ENCODE peak calls at places on chromosomes 11 and 22, in seven cellular contexts. One of them, this sample, is unnamed.

GRCh38 chr11:66491315-66491935 is 11.2 kb downstream of the DPP3 start:
- ATAC-seq in HCT116: peak
- ATAC-seq in GM12878: peak
- ATAC-seq in upper lobe of left lung: no peak
- ATAC-seq in K562: peak
- ATAC-seq in HepG2: peak
- ATAC-seq in Panc1: peak
- ATAC-seq in this sample: no peak

GRCh38 chr11:70846781-70847400 is 405.5 kb downstream of the SHANK2 start:
- ATAC-seq in Panc1: no peak
- ATAC-seq in HepG2: no peak
- ATAC-seq in K562: no peak
- ATAC-seq in HCT116: no peak
- ATAC-seq in upper lobe of left lung: no peak
- ATAC-seq in GM12878: no peak
- ATAC-seq in this sample: no peak

GRCh38 chr11:1531418-1531817 is 40.7 kb downstream of the DUSP8 start:
- ATAC-seq in GM12878: no peak
- ATAC-seq in K562: no peak
- ATAC-seq in HepG2: no peak
- ATAC-seq in upper lobe of left lung: no peak
- ATAC-seq in HCT116: no peak
- ATAC-seq in Panc1: no peak
- ATAC-seq in this sample: no peak

GRCh38 chr11:70568504-70569172 is 170.3 kb downstream of the CTTN start:
- ATAC-seq in Panc1: peak
- ATAC-seq in GM12878: no peak
- ATAC-seq in upper lobe of left lung: peak
- ATAC-seq in K562: peak
- ATAC-seq in HCT116: peak
- ATAC-seq in HepG2: no peak
- ATAC-seq in this sample: peak

GRCh38 chr22:40065981-40066380 is 71.2 kb downstream of the FAM83F start:
- ATAC-seq in K562: no peak
- ATAC-seq in Panc1: no peak
- ATAC-seq in GM12878: no peak
- ATAC-seq in HepG2: no peak
- ATAC-seq in HCT116: no peak
- ATAC-seq in upper lobe of left lung: no peak
- ATAC-seq in this sample: no peak

GRCh38 chr22:44667829-44668189 is 34.2 kb upstream of the PRR5 start:
- ATAC-seq in upper lobe of left lung: no peak
- ATAC-seq in HepG2: peak
- ATAC-seq in K562: no peak
- ATAC-seq in HCT116: no peak
- ATAC-seq in GM12878: peak
- ATAC-seq in Panc1: no peak
- ATAC-seq in this sample: no peak

GRCh38 chr11:1922411-1923113 is 3.1 kb downstream of the TNNT3 start:
- ATAC-seq in HCT116: no peak
- ATAC-seq in HepG2: no peak
- ATAC-seq in GM12878: no peak
- ATAC-seq in K562: no peak
- ATAC-seq in upper lobe of left lung: peak
- ATAC-seq in Panc1: no peak
- ATAC-seq in this sample: no peak

GRCh38 chr11:95692526-95693270 is 96.9 kb downstream of the FAM76B start:
- ATAC-seq in HCT116: no peak
- ATAC-seq in GM12878: no peak
- ATAC-seq in Panc1: no peak
- ATAC-seq in upper lobe of left lung: no peak
- ATAC-seq in HepG2: no peak
- ATAC-seq in K562: no peak
- ATAC-seq in this sample: no peak

GRCh38 chr11:73143126-73143838 is 1.2 kb upstream of the FCHSD2 start:
- ATAC-seq in upper lobe of left lung: no peak
- ATAC-seq in Panc1: no peak
- ATAC-seq in GM12878: peak
- ATAC-seq in K562: peak
- ATAC-seq in HepG2: peak
- ATAC-seq in HCT116: no peak
- ATAC-seq in this sample: no peak

GRCh38 chr11:27718346-27718852 is 18.1 kb upstream of the BDNF start:
- ATAC-seq in K562: no peak
- ATAC-seq in HCT116: peak
- ATAC-seq in HepG2: peak
- ATAC-seq in Panc1: peak
- ATAC-seq in upper lobe of left lung: peak
- ATAC-seq in GM12878: peak
- ATAC-seq in this sample: peak

GRCh38 chr22:44026066-44026629 is 2.0 kb downstream of the PARVB start:
- ATAC-seq in K562: no peak
- ATAC-seq in Panc1: peak
- ATAC-seq in upper lobe of left lung: no peak
- ATAC-seq in HCT116: no peak
- ATAC-seq in HepG2: no peak
- ATAC-seq in GM12878: peak
- ATAC-seq in this sample: peak

GRCh38 chr11:34840736-34841386 is 75.3 kb downstream of the APIP start:
- ATAC-seq in GM12878: peak
- ATAC-seq in HCT116: peak
- ATAC-seq in HepG2: peak
- ATAC-seq in K562: peak
- ATAC-seq in upper lobe of left lung: peak
- ATAC-seq in Panc1: peak
- ATAC-seq in this sample: no peak

GRCh38 chr22:26033586-26033985 is 135.7 kb upstream of the SEZ6L start:
- ATAC-seq in K562: no peak
- ATAC-seq in upper lobe of left lung: no peak
- ATAC-seq in Panc1: no peak
- ATAC-seq in GM12878: no peak
- ATAC-seq in HepG2: no peak
- ATAC-seq in HCT116: no peak
- ATAC-seq in this sample: no peak

GRCh38 chr22:28379075-28379806 is 300.4 kb downstream of the TTC28 start:
- ATAC-seq in Panc1: no peak
- ATAC-seq in HCT116: no peak
- ATAC-seq in GM12878: no peak
- ATAC-seq in K562: no peak
- ATAC-seq in HepG2: no peak
- ATAC-seq in upper lobe of left lung: no peak
- ATAC-seq in this sample: no peak

GRCh38 chr11:73660497-73661034 is 14.2 kb downstream of the PLEKHB1 start:
- ATAC-seq in GM12878: peak
- ATAC-seq in upper lobe of left lung: no peak
- ATAC-seq in K562: peak
- ATAC-seq in Panc1: peak
- ATAC-seq in HepG2: peak
- ATAC-seq in HCT116: peak
- ATAC-seq in this sample: no peak

GRCh38 chr11:92387882-92388281 is 163.3 kb downstream of the FAT3 start:
- ATAC-seq in HCT116: no peak
- ATAC-seq in K562: no peak
- ATAC-seq in upper lobe of left lung: no peak
- ATAC-seq in HepG2: no peak
- ATAC-seq in Panc1: no peak
- ATAC-seq in GM12878: no peak
- ATAC-seq in this sample: no peak

GRCh38 chr22:42078469-42079318 is 806 bp upstream of the SMDT1 start:
- ATAC-seq in HCT116: peak
- ATAC-seq in Panc1: peak
- ATAC-seq in K562: peak
- ATAC-seq in HepG2: peak
- ATAC-seq in GM12878: peak
- ATAC-seq in upper lobe of left lung: peak
- ATAC-seq in this sample: peak

GRCh38 chr11:116733959-116734517 is 38.7 kb downstream of the BUD13 start:
- ATAC-seq in K562: no peak
- ATAC-seq in Panc1: no peak
- ATAC-seq in GM12878: peak
- ATAC-seq in HepG2: no peak
- ATAC-seq in HCT116: no peak
- ATAC-seq in upper lobe of left lung: no peak
- ATAC-seq in this sample: no peak

GRCh38 chr22:40322061-40322460 is 24.2 kb upstream of the ADSL start:
- ATAC-seq in HepG2: no peak
- ATAC-seq in K562: peak
- ATAC-seq in Panc1: no peak
- ATAC-seq in HCT116: no peak
- ATAC-seq in upper lobe of left lung: no peak
- ATAC-seq in GM12878: no peak
- ATAC-seq in this sample: no peak

GRCh38 chr11:69348414-69349235 is 54.7 kb downstream of the MYEOV start:
- ATAC-seq in K562: no peak
- ATAC-seq in GM12878: no peak
- ATAC-seq in HCT116: no peak
- ATAC-seq in upper lobe of left lung: no peak
- ATAC-seq in Panc1: no peak
- ATAC-seq in HepG2: no peak
- ATAC-seq in this sample: no peak

GRCh38 chr11:34501962-34502361 is 11.6 kb downstream of the ELF5 start:
- ATAC-seq in upper lobe of left lung: peak
- ATAC-seq in GM12878: no peak
- ATAC-seq in HepG2: no peak
- ATAC-seq in K562: no peak
- ATAC-seq in Panc1: no peak
- ATAC-seq in HCT116: peak
- ATAC-seq in this sample: no peak

GRCh38 chr11:75408852-75409219 is 9.5 kb downstream of the RPS3 start:
- ATAC-seq in upper lobe of left lung: no peak
- ATAC-seq in GM12878: no peak
- ATAC-seq in HCT116: peak
- ATAC-seq in HepG2: no peak
- ATAC-seq in Panc1: peak
- ATAC-seq in K562: no peak
- ATAC-seq in this sample: no peak

GRCh38 chr22:23222875-23223565 is 42.7 kb downstream of the BCR start:
- ATAC-seq in HCT116: no peak
- ATAC-seq in upper lobe of left lung: no peak
- ATAC-seq in GM12878: no peak
- ATAC-seq in K562: no peak
- ATAC-seq in Panc1: no peak
- ATAC-seq in HepG2: no peak
- ATAC-seq in this sample: no peak

GRCh38 chr11:90246468-90246867 is 23.6 kb upstream of the CHORDC1 start:
- ATAC-seq in HepG2: no peak
- ATAC-seq in Panc1: no peak
- ATAC-seq in GM12878: no peak
- ATAC-seq in HCT116: no peak
- ATAC-seq in upper lobe of left lung: no peak
- ATAC-seq in K562: no peak
- ATAC-seq in this sample: no peak

GRCh38 chr11:90241414-90241813 is 18.6 kb upstream of the CHORDC1 start:
- ATAC-seq in HCT116: no peak
- ATAC-seq in HepG2: peak
- ATAC-seq in K562: peak
- ATAC-seq in Panc1: no peak
- ATAC-seq in upper lobe of left lung: no peak
- ATAC-seq in GM12878: no peak
- ATAC-seq in this sample: no peak

GRCh38 chr11:90242894-90243416 is 20.1 kb upstream of the CHORDC1 start:
- ATAC-seq in Panc1: no peak
- ATAC-seq in HepG2: no peak
- ATAC-seq in GM12878: no peak
- ATAC-seq in K562: peak
- ATAC-seq in HCT116: no peak
- ATAC-seq in upper lobe of left lung: no peak
- ATAC-seq in this sample: no peak

GRCh38 chr11:90243534-90243933 is 20.7 kb upstream of the CHORDC1 start:
- ATAC-seq in HepG2: no peak
- ATAC-seq in K562: peak
- ATAC-seq in upper lobe of left lung: no peak
- ATAC-seq in GM12878: no peak
- ATAC-seq in Panc1: no peak
- ATAC-seq in HCT116: no peak
- ATAC-seq in this sample: no peak
- H3K4me3 ChIP-seq in HepG2: no peak
- H3K4me3 ChIP-seq in K562: no peak
- H3K4me3 ChIP-seq in upper lobe of left lung: no peak
- H3K4me3 ChIP-seq in GM12878: no peak
- H3K4me3 ChIP-seq in Panc1: no peak
- H3K4me3 ChIP-seq in HCT116: no peak
- H3K4me3 ChIP-seq in this sample: no peak

GRCh38 chr11:62014158-62014476 is 46.7 kb upstream of the FTH1 start:
- ATAC-seq in K562: no peak
- ATAC-seq in upper lobe of left lung: no peak
- ATAC-seq in HepG2: no peak
- ATAC-seq in Panc1: no peak
- ATAC-seq in GM12878: no peak
- ATAC-seq in HCT116: no peak
- ATAC-seq in this sample: no peak

GRCh38 chr11:62017878-62018642 is 50.6 kb upstream of the FTH1 start:
- ATAC-seq in HepG2: no peak
- ATAC-seq in Panc1: no peak
- ATAC-seq in upper lobe of left lung: peak
- ATAC-seq in HCT116: no peak
- ATAC-seq in GM12878: no peak
- ATAC-seq in K562: no peak
- ATAC-seq in this sample: no peak

GRCh38 chr11:62012451-62013265 is 45.2 kb upstream of the FTH1 start:
- ATAC-seq in K562: peak
- ATAC-seq in upper lobe of left lung: no peak
- ATAC-seq in GM12878: no peak
- ATAC-seq in HepG2: peak
- ATAC-seq in HCT116: peak
- ATAC-seq in Panc1: peak
- ATAC-seq in this sample: no peak

GRCh38 chr11:62013266-62014157 is 46.1 kb upstream of the FTH1 start:
- ATAC-seq in HepG2: no peak
- ATAC-seq in Panc1: peak
- ATAC-seq in GM12878: no peak
- ATAC-seq in K562: peak
- ATAC-seq in upper lobe of left lung: no peak
- ATAC-seq in HCT116: peak
- ATAC-seq in this sample: no peak

GRCh38 chr11:62015615-62016014 is 48.2 kb upstream of the FTH1 start:
- ATAC-seq in upper lobe of left lung: no peak
- ATAC-seq in HepG2: no peak
- ATAC-seq in K562: no peak
- ATAC-seq in GM12878: peak
- ATAC-seq in HCT116: no peak
- ATAC-seq in Panc1: no peak
- ATAC-seq in this sample: no peak
- TF ChIP-seq POLR2AphosphoS5 in upper lobe of left lung: no peak
- TF ChIP-seq POLR2AphosphoS5 in HepG2: no peak
- TF ChIP-seq POLR2AphosphoS5 in K562: no peak
- TF ChIP-seq POLR2AphosphoS5 in GM12878: no peak
- TF ChIP-seq POLR2AphosphoS5 in HCT116: no peak
- TF ChIP-seq POLR2AphosphoS5 in Panc1: no peak
- TF ChIP-seq POLR2AphosphoS5 in this sample: no peak

GRCh38 chr11:118610773-118611432 is 3.5 kb downstream of the PHLDB1 start:
- ATAC-seq in Panc1: peak
- ATAC-seq in HCT116: peak
- ATAC-seq in K562: peak
- ATAC-seq in upper lobe of left lung: peak
- ATAC-seq in HepG2: peak
- ATAC-seq in GM12878: peak
- ATAC-seq in this sample: peak
- H3K4me3 ChIP-seq in Panc1: peak
- H3K4me3 ChIP-seq in HCT116: no peak
- H3K4me3 ChIP-seq in K562: no peak
- H3K4me3 ChIP-seq in upper lobe of left lung: peak
- H3K4me3 ChIP-seq in HepG2: no peak
- H3K4me3 ChIP-seq in GM12878: peak
- H3K4me3 ChIP-seq in this sample: peak

GRCh38 chr11:84313830-84314359 is 1027.7 kb upstream of the CCDC90B start:
- ATAC-seq in upper lobe of left lung: no peak
- ATAC-seq in K562: no peak
- ATAC-seq in GM12878: no peak
- ATAC-seq in HepG2: no peak
- ATAC-seq in HCT116: no peak
- ATAC-seq in Panc1: no peak
- ATAC-seq in this sample: peak
- TF ChIP-seq POLR2AphosphoS5 in upper lobe of left lung: no peak
- TF ChIP-seq POLR2AphosphoS5 in K562: no peak
- TF ChIP-seq POLR2AphosphoS5 in GM12878: no peak
- TF ChIP-seq POLR2AphosphoS5 in HepG2: no peak
- TF ChIP-seq POLR2AphosphoS5 in HCT116: no peak
- TF ChIP-seq POLR2AphosphoS5 in Panc1: no peak
- TF ChIP-seq POLR2AphosphoS5 in this sample: peak

This sample was measured in gastroesophageal sphincter.